ENCODE peak calls at places on chromosomes 4 and X, in six cellular contexts. One of them, this sample, is unnamed.

GRCh38 chr4:142126890-142127497 is 490.6 kb downstream of the IL15 start:
- DNase-seq in A549: peak; percentile 76
- DNase-seq in upper lobe of left lung: peak; percentile 38
- DNase-seq in stomach: peak; percentile 56
- DNase-seq in K562: peak; percentile 13
- DNase-seq in ovary: peak; percentile 36
- DNase-seq in this sample: peak; percentile 58

GRCh38 chr4:49058306-49058705 is 72.2 kb downstream of the CWH43 start:
- DNase-seq in upper lobe of left lung: no peak
- DNase-seq in ovary: no peak
- DNase-seq in stomach: no peak
- DNase-seq in A549: no peak
- DNase-seq in K562: no peak
- DNase-seq in this sample: no peak

GRCh38 chr4:3168029-3168428 is 80.9 kb upstream of the MSANTD1 start:
- DNase-seq in stomach: no peak
- DNase-seq in A549: no peak
- DNase-seq in upper lobe of left lung: no peak
- DNase-seq in K562: peak; percentile 26
- DNase-seq in ovary: no peak
- DNase-seq in this sample: no peak

GRCh38 chr4:123955167-123955824 is 558.7 kb downstream of the SPRY1 start:
- DNase-seq in stomach: no peak
- DNase-seq in ovary: no peak
- DNase-seq in K562: no peak
- DNase-seq in A549: no peak
- DNase-seq in upper lobe of left lung: no peak
- DNase-seq in this sample: no peak

GRCh38 chr4:72022553-72022952 is 9.2 kb upstream of the NPFFR2 start:
- DNase-seq in A549: no peak
- DNase-seq in stomach: no peak
- DNase-seq in K562: no peak
- DNase-seq in upper lobe of left lung: no peak
- DNase-seq in ovary: no peak
- DNase-seq in this sample: no peak

GRCh38 chr4:7939377-7940108 is at the start of gene AFAP1:
- DNase-seq in K562: peak; percentile 98
- DNase-seq in A549: peak; percentile 69
- DNase-seq in upper lobe of left lung: peak; percentile 77
- DNase-seq in ovary: peak; percentile 94
- DNase-seq in stomach: peak; percentile 89
- DNase-seq in this sample: peak; percentile 91

GRCh38 chr4:140135529-140136021 is 18.4 kb downstream of the MAML3 start:
- DNase-seq in upper lobe of left lung: no peak
- DNase-seq in stomach: no peak
- DNase-seq in ovary: peak; percentile 88
- DNase-seq in A549: peak; percentile 58
- DNase-seq in K562: no peak
- DNase-seq in this sample: peak; percentile 15

GRCh38 chr4:101114936-101115372 is 232.4 kb downstream of the PPP3CA start:
- DNase-seq in A549: peak; percentile 57
- DNase-seq in upper lobe of left lung: no peak
- DNase-seq in ovary: no peak
- DNase-seq in stomach: no peak
- DNase-seq in K562: no peak
- DNase-seq in this sample: no peak

GRCh38 chrX:138287200-138287865 is 424.2 kb downstream of the FGF13 start:
- DNase-seq in ovary: no peak
- DNase-seq in stomach: no peak
- DNase-seq in K562: no peak
- DNase-seq in upper lobe of left lung: no peak
- DNase-seq in A549: no peak
- DNase-seq in this sample: no peak

GRCh38 chr4:27763830-27764525 is 903.3 kb downstream of the STIM2 start:
- DNase-seq in upper lobe of left lung: no peak
- DNase-seq in ovary: no peak
- DNase-seq in stomach: no peak
- DNase-seq in K562: no peak
- DNase-seq in A549: no peak
- DNase-seq in this sample: no peak

GRCh38 chr4:140635606-140636005 is 66.8 kb upstream of the UCP1 start:
- DNase-seq in A549: peak; percentile 14
- DNase-seq in K562: no peak
- DNase-seq in stomach: peak; percentile 71
- DNase-seq in upper lobe of left lung: peak; percentile 55
- DNase-seq in ovary: peak; percentile 63
- DNase-seq in this sample: peak; percentile 79

GRCh38 chr4:138243369-138243768 is 1.2 kb upstream of the SLC7A11 start:
- DNase-seq in upper lobe of left lung: no peak
- DNase-seq in stomach: no peak
- DNase-seq in A549: no peak
- DNase-seq in K562: no peak
- DNase-seq in ovary: no peak
- DNase-seq in this sample: no peak

GRCh38 chrX:55118574-55118973 is 29.8 kb downstream of the PAGE2 start:
- DNase-seq in A549: no peak
- DNase-seq in stomach: no peak
- DNase-seq in K562: no peak
- DNase-seq in ovary: no peak
- DNase-seq in upper lobe of left lung: no peak
- DNase-seq in this sample: no peak

GRCh38 chrX:115650916-115651315 is 89.9 kb downstream of the PLS3 start:
- DNase-seq in upper lobe of left lung: no peak
- DNase-seq in ovary: peak; percentile 44
- DNase-seq in K562: peak; percentile 21
- DNase-seq in stomach: peak; percentile 31
- DNase-seq in A549: peak; percentile 51
- DNase-seq in this sample: peak; percentile 17

GRCh38 chrX:151698485-151698884 is 3.2 kb downstream of the PRRG3 start:
- DNase-seq in K562: no peak
- DNase-seq in stomach: no peak
- DNase-seq in A549: no peak
- DNase-seq in upper lobe of left lung: peak; percentile 1
- DNase-seq in ovary: no peak
- DNase-seq in this sample: no peak

GRCh38 chr4:6727081-6727942 is 11.3 kb downstream of the BLOC1S4 start:
- DNase-seq in K562: peak; percentile 4
- DNase-seq in ovary: peak; percentile 74
- DNase-seq in A549: no peak
- DNase-seq in upper lobe of left lung: no peak
- DNase-seq in stomach: no peak
- DNase-seq in this sample: no peak

GRCh38 chr4:111215755-111216154 is 592.9 kb upstream of the PITX2 start:
- DNase-seq in K562: no peak
- DNase-seq in stomach: no peak
- DNase-seq in upper lobe of left lung: no peak
- DNase-seq in ovary: no peak
- DNase-seq in A549: no peak
- DNase-seq in this sample: no peak

GRCh38 chr4:139884438-139884837 is 218.8 kb downstream of the MGST2 start:
- DNase-seq in upper lobe of left lung: no peak
- DNase-seq in K562: no peak
- DNase-seq in ovary: peak; percentile 50
- DNase-seq in A549: no peak
- DNase-seq in stomach: no peak
- DNase-seq in this sample: no peak

DNA sequence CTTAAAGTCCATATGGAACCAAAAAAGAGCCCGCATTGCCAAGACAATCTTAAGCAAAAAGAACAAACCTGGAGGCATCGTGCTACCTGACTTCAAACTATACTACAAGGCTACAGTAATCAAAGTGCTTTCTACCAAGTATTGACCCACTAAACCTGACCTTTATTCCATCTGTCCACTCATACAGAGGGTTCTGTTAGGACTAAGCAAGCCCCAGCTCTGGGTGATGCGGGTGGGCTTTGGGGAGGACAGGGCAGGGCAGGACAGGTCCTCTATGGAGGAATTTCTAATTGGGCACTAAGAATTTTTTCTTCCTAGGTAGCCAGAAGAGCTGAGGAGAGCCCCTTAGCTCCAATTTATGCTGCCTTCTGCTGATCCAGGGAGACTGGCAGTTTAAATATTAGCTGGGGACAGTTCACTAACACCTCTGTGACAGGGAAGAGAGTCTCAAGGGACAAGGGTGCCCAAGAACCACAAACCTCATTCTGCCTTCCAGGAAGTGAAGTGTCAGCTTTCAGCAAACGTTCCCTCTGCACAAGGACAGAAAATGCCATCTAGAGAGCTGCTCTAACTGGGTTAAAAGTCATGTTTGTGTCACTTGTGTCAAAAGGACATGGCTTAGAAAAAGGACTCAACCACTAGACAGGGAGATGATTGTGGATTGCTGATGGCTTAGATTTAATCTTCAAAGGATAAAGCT is 143.2 kb downstream of the KIT start:
- DNase-seq in A549: no peak
- DNase-seq in K562: no peak
- DNase-seq in stomach: no peak
- DNase-seq in ovary: no peak
- DNase-seq in upper lobe of left lung: no peak
- DNase-seq in this sample: no peak
- TF ChIP-seq EP300 in A549: no peak
- TF ChIP-seq EP300 in K562: no peak
- TF ChIP-seq EP300 in stomach: no peak
- TF ChIP-seq EP300 in ovary: no peak
- TF ChIP-seq EP300 in upper lobe of left lung: no peak
- TF ChIP-seq EP300 in this sample: no peak

DNA sequence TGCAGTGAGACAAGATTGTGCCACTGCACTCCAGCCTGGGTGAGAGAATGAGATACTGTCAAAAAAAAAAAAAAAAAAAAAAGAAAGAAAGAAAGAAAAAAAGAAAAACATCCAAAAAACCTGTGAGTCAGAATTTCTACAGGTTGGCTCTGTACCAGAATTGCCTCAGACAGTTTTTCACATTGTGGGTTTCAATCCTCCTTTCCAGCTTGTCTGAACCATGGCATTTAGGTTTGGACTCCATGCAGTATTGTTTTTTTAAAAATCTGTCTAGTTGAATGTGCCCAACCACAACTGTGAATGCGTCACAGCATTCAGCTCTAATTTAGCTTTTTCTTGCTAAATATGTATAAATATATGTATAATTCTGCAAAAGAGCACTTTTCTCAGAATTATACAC is 31.4 kb upstream of the ARSH start:
- DNase-seq in upper lobe of left lung: no peak
- DNase-seq in A549: no peak
- DNase-seq in stomach: no peak
- DNase-seq in K562: no peak
- DNase-seq in ovary: no peak
- DNase-seq in this sample: no peak
- TF ChIP-seq EP300 in upper lobe of left lung: no peak
- TF ChIP-seq EP300 in A549: no peak
- TF ChIP-seq EP300 in stomach: no peak
- TF ChIP-seq EP300 in K562: no peak
- TF ChIP-seq EP300 in ovary: no peak
- TF ChIP-seq EP300 in this sample: no peak

DNA sequence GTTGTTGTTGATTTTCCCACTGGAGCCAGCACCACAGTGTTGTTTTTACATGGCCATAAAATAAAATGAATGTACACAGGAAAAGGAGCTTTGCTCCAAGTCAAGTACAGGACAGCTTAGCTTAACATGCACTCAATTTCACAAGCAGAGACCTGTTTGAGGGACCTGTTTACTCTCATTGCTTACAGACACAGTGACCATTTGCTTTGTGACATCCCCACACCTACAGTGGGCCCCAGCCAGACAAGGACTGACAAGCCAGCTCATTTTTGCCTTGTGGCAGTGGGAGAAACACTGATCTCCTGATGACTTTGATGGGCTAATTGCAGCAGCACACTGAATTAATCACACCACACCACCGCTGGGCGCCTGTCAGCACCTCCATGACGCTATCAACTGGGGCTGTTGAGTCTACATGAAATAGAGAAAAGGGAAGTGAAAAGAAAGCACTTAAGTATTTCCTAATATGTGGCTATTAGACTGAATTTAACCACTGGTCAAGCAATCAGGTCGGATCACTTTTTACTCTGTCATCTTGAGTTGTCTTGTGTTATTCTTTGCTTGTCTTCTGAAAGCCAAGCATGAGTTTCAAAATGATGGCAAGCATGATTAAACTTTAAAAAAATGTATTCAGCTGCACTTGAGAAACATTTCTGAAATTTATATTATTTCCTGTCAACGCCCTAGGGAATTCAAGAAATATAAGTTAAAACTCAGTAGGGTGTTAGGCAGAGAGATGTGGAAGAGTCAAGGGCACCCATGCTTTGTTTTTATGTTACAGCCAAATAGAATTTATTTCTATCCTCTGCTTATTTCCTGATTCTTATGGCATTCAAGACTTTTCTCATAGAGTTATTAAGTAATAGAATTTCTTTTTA is 557.7 kb downstream of the RAB28 start:
- DNase-seq in ovary: no peak
- DNase-seq in K562: no peak
- DNase-seq in stomach: no peak
- DNase-seq in A549: no peak
- DNase-seq in upper lobe of left lung: no peak
- DNase-seq in this sample: no peak
- TF ChIP-seq EP300 in ovary: no peak
- TF ChIP-seq EP300 in K562: no peak
- TF ChIP-seq EP300 in stomach: no peak
- TF ChIP-seq EP300 in A549: no peak
- TF ChIP-seq EP300 in upper lobe of left lung: no peak
- TF ChIP-seq EP300 in this sample: no peak

GRCh38 chr4:102537280-102537679 is 36.1 kb downstream of the NFKB1 start:
- DNase-seq in K562: no peak
- DNase-seq in A549: no peak
- DNase-seq in stomach: no peak
- DNase-seq in ovary: no peak
- DNase-seq in upper lobe of left lung: no peak
- DNase-seq in this sample: no peak
- TF ChIP-seq EP300 in K562: no peak
- TF ChIP-seq EP300 in A549: no peak
- TF ChIP-seq EP300 in stomach: no peak
- TF ChIP-seq EP300 in ovary: no peak
- TF ChIP-seq EP300 in upper lobe of left lung: no peak
- TF ChIP-seq EP300 in this sample: no peak

GRCh38 chr4:105088110-105088879 is 58.4 kb upstream of the TET2 start:
- DNase-seq in A549: peak; percentile 5
- DNase-seq in upper lobe of left lung: no peak
- DNase-seq in ovary: no peak
- DNase-seq in stomach: no peak
- DNase-seq in K562: no peak
- DNase-seq in this sample: no peak
- TF ChIP-seq EP300 in A549: no peak
- TF ChIP-seq EP300 in upper lobe of left lung: no peak
- TF ChIP-seq EP300 in ovary: no peak
- TF ChIP-seq EP300 in stomach: no peak
- TF ChIP-seq EP300 in K562: no peak
- TF ChIP-seq EP300 in this sample: no peak

DNA sequence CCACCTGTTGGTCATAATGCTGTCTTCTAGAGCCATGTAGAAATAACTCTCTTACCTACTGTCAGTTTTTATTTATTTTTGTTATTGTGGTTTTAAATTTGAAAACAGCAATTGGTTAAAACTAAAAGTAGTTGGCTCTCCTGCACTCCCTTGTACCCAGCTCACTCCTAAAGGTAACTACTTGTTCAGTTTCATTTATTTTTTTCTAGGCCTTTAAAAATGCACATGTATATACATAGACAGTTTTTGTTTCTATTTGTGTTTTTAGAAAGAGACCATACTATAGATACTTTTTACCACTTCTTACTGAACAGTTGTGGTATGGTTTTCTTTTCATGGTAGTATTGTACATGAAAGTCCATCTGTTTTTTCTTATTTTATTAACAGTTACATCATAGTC is 16.8 kb downstream of the SMAD1 start:
- DNase-seq in A549: no peak
- DNase-seq in upper lobe of left lung: no peak
- DNase-seq in K562: no peak
- DNase-seq in stomach: no peak
- DNase-seq in ovary: no peak
- DNase-seq in this sample: no peak
- TF ChIP-seq EP300 in A549: no peak
- TF ChIP-seq EP300 in upper lobe of left lung: no peak
- TF ChIP-seq EP300 in K562: no peak
- TF ChIP-seq EP300 in stomach: no peak
- TF ChIP-seq EP300 in ovary: no peak
- TF ChIP-seq EP300 in this sample: no peak

This sample was measured in transverse colon.